ENCODE peak calls at places on chromosomes 1 and 21, in ten cellular contexts. P is stimulated activated CD8-positive, alpha-beta memory T cell treated with anti-CD3 and anti-CD28 coated beads, Interleukin-7, amount 100 ng/mL, for 1 hour; L is NCI-H1417; B is central memory CD4-positive, alpha-beta T cell; K is cardiac muscle cell; J is mesothelial cell of epicardium; O is activated T-cell treated with anti-CD3 and anti-CD28 coated beads for 48 hours; E is stimulated activated CD4-positive, alpha-beta T cell treated with anti-CD3 and anti-CD28 coated beads, TNF-alpha, amount 100 ng/mL, for 1 hour; T is endodermal cell; U is islet precursor cell. Y is an unnamed sample.

GRCh38 chr1:115090547-115090946 is 1.2 kb upstream of the TSPAN2 start:
- DNase-seq in P (no peak), L (no peak), B (no peak), K (peak), J (no peak), O (no peak), E (no peak), T (peak), U (peak), Y (no peak)

GRCh38 chr1:178238722-178239510 is 145.0 kb downstream of the RASAL2 start:
- DNase-seq in P (no peak), L (peak), B (no peak), K (no peak), J (no peak), O (no peak), E (no peak), T (no peak), U (no peak), Y (no peak)

GRCh38 chr1:39116116-39116607 is 88.3 kb upstream of the MACF1 start:
- DNase-seq in P (no peak), L (no peak), B (no peak), K (no peak), J (no peak), O (no peak), E (no peak), T (no peak), U (no peak), Y (no peak)

GRCh38 chr1:169487153-169487552 is 1.4 kb upstream of the SLC19A2 start:
- DNase-seq in P (no peak), L (no peak), B (no peak), K (no peak), J (no peak), O (no peak), E (no peak), T (no peak), U (no peak), Y (no peak)

GRCh38 chr1:152167835-152168534 is 9.0 kb upstream of the RPTN start:
- DNase-seq in P (no peak), L (no peak), B (no peak), K (no peak), J (no peak), O (no peak), E (no peak), T (no peak), U (peak), Y (no peak)

GRCh38 chr1:240598602-240599001 is 13.4 kb downstream of the GREM2 start:
- DNase-seq in P (no peak), L (no peak), B (no peak), K (no peak), J (no peak), O (no peak), E (no peak), T (no peak), U (no peak), Y (no peak)

GRCh38 chr1:19809044-19809750 is 5.9 kb downstream of the RNF186 start:
- DNase-seq in P (no peak), L (no peak), B (no peak), K (peak), J (no peak), O (no peak), E (no peak), T (peak), U (no peak), Y (no peak)

GRCh38 chr1:56490619-56491018 is 88.7 kb downstream of the PLPP3 start:
- DNase-seq in P (no peak), L (no peak), B (no peak), K (no peak), J (no peak), O (no peak), E (no peak), T (no peak), U (no peak), Y (no peak)

GRCh38 chr1:112687785-112688496 is 13.5 kb downstream of the MOV10 start:
- DNase-seq in P (no peak), L (no peak), B (no peak), K (no peak), J (no peak), O (no peak), E (no peak), T (no peak), U (no peak), Y (no peak)

GRCh38 chr1:175866776-175867175 is 123.4 kb upstream of the TNR start:
- DNase-seq in P (no peak), L (no peak), B (no peak), K (no peak), J (no peak), O (no peak), E (no peak), T (no peak), U (no peak), Y (no peak)

GRCh38 chr1:18322353-18323032 is 158.2 kb upstream of the KLHDC7A start:
- DNase-seq in P (no peak), L (no peak), B (no peak), K (peak), J (no peak), O (peak), E (no peak), T (peak), U (peak), Y (no peak)

GRCh38 chr1:177209357-177209756 is 38.6 kb downstream of the BRINP2 start:
- DNase-seq in P (no peak), L (peak), B (no peak), K (peak), J (no peak), O (no peak), E (no peak), T (no peak), U (peak), Y (no peak)

GRCh38 chr1:9466780-9467755 is 72.2 kb upstream of the SLC25A33 start:
- DNase-seq in P (no peak), L (no peak), B (no peak), K (no peak), J (no peak), O (no peak), E (no peak), T (no peak), U (no peak), Y (no peak)

GRCh38 chr1:29648798-29649374 is 412.6 kb downstream of the PTPRU start:
- DNase-seq in P (no peak), L (no peak), B (no peak), K (no peak), J (no peak), O (no peak), E (no peak), T (peak), U (peak), Y (no peak)

GRCh38 chr1:116820362-116820761 is 66.1 kb downstream of the CD2 start:
- DNase-seq in P (no peak), L (peak), B (no peak), K (no peak), J (no peak), O (no peak), E (no peak), T (no peak), U (no peak), Y (no peak)

GRCh38 chr21:41894922-41895557 is 15.9 kb upstream of the PRDM15 start:
- DNase-seq in P (no peak), L (no peak), B (no peak), K (no peak), J (no peak), O (no peak), E (no peak), T (no peak), U (peak), Y (no peak)

GRCh38 chr1:181021811-181022434 is 747 bp downstream of the STX6 start:
- DNase-seq in P (no peak), L (peak), B (peak), K (peak), J (peak), O (peak), E (peak), T (peak), U (peak), Y (peak)

GRCh38 chr1:36446261-36446660 is 4.0 kb downstream of the OSCP1 start:
- DNase-seq in P (no peak), L (peak), B (no peak), K (peak), J (no peak), O (no peak), E (no peak), T (peak), U (peak), Y (peak)

GRCh38 chr1:113669988-113670387 is 89.3 kb downstream of the PHTF1 start:
- DNase-seq in P (no peak), L (no peak), B (no peak), K (no peak), J (no peak), O (no peak), E (no peak), T (peak), U (no peak), Y (no peak)

GRCh38 chr21:46431448-46431847 is 27.2 kb upstream of the DIP2A start:
- DNase-seq in P (no peak), L (peak), B (no peak), K (no peak), J (no peak), O (no peak), E (no peak), T (peak), U (no peak), Y (no peak)

GRCh38 chr1:210586785-210587184 is 258.1 kb downstream of the HHAT start:
- DNase-seq in P (no peak), L (no peak), B (no peak), K (no peak), J (no peak), O (no peak), E (no peak), T (no peak), U (no peak), Y (no peak)

GRCh38 chr21:35924714-35925301 is 135.5 kb downstream of the SETD4 start:
- DNase-seq in P (no peak), L (no peak), B (no peak), K (no peak), J (no peak), O (no peak), E (no peak), T (no peak), U (peak), Y (no peak)

GRCh38 chr1:227999056-227999930 is 7.5 kb upstream of the WNT3A start:
- DNase-seq in P (peak), L (peak), B (peak), K (peak), J (no peak), O (peak), E (peak), T (peak), U (peak), Y (peak)

GRCh38 chr1:183218981-183219621 is 33.0 kb downstream of the LAMC2 start:
- DNase-seq in P (no peak), L (peak), B (peak), K (peak), J (peak), O (no peak), E (no peak), T (peak), U (peak), Y (no peak)

GRCh38 chr1:109388884-109389637 is 8.7 kb downstream of the SORT1 start:
- DNase-seq in P (no peak), L (no peak), B (no peak), K (no peak), J (no peak), O (no peak), E (no peak), T (no peak), U (no peak), Y (no peak)

GRCh38 chr1:219416598-219417238 is 196.2 kb downstream of the ZC3H11B start:
- DNase-seq in P (peak), L (peak), B (peak), K (peak), J (no peak), O (peak), E (peak), T (peak), U (peak), Y (peak)

GRCh38 chr1:2310332-2311183 is 80.8 kb downstream of the MORN1 start:
- DNase-seq in P (no peak), L (no peak), B (no peak), K (no peak), J (no peak), O (no peak), E (no peak), T (no peak), U (no peak), Y (no peak)

GRCh38 chr1:205951746-205952145 is 8.5 kb upstream of the SLC26A9 start:
- DNase-seq in P (no peak), L (no peak), B (no peak), K (no peak), J (no peak), O (no peak), E (no peak), T (no peak), U (no peak), Y (no peak)

GRCh38 chr1:109719337-109719837 is 7.3 kb downstream of the GSTM5 start:
- DNase-seq in P (no peak), L (no peak), B (no peak), K (no peak), J (no peak), O (no peak), E (no peak), T (no peak), U (no peak), Y (no peak)

GRCh38 chr1:205594846-205595245 is 37.0 kb downstream of the ELK4 start:
- DNase-seq in P (no peak), L (no peak), B (no peak), K (no peak), J (no peak), O (no peak), E (no peak), T (no peak), U (no peak), Y (no peak)

GRCh38 chr1:229075217-229075616 is 195.7 kb upstream of the RAB4A start:
- DNase-seq in P (no peak), L (no peak), B (no peak), K (no peak), J (no peak), O (no peak), E (no peak), T (no peak), U (no peak), Y (no peak)

GRCh38 chr1:60634106-60634505 is 448.3 kb upstream of the NFIA start:
- DNase-seq in P (no peak), L (no peak), B (no peak), K (no peak), J (no peak), O (no peak), E (no peak), T (no peak), U (no peak), Y (no peak)